ENCODE peak calls at places on chromosomes 6 and 20, in seven cellular contexts. F is psoas muscle; L is pancreas; K is Peyer's patch; A is Panc1; T is right cardiac atrium; H is CD8-positive, alpha-beta memory T cell. D is an unnamed sample. For H3K4me1, the result is how much of the 10 kb centered on the place peaks cover.

GRCh38 chr6:129844118-129844891 is 16.8 kb downstream of the TMEM244 start:
- DNase-seq in T (no peak), L (no peak), K (no peak), A (no peak), H (no peak), F (no peak), D (no peak)

GRCh38 chr6:155412335-155412734 is 43.3 kb downstream of the NOX3 start:
- DNase-seq in T (no peak), L (no peak), F (no peak), K (no peak), A (no peak), H (no peak), D (no peak)

GRCh38 chr6:2583459-2583858 is 167.3 kb downstream of the MYLK4 start:
- DNase-seq in F (no peak), H (no peak), A (no peak), L (no peak), T (no peak), K (no peak), D (no peak)

GRCh38 chr6:16324622-16325225 is 86.3 kb downstream of the GMPR start:
- DNase-seq in F (no peak), K (no peak), H (no peak), L (no peak), A (no peak), T (no peak), D (no peak)

GRCh38 chr6:31541059-31541657 is 645 bp downstream of the DDX39B start:
- DNase-seq in T (peak), L (peak), A (no peak), H (peak), F (no peak), K (peak), D (peak)

GRCh38 chr20:46967647-46968046 is 73.0 kb downstream of the EYA2 start:
- DNase-seq in F (no peak), T (no peak), H (no peak), A (no peak), L (no peak), K (no peak), D (no peak)

GRCh38 chr6:144411506-144412165 is 126.5 kb downstream of the UTRN start:
- DNase-seq in H (peak), K (no peak), L (no peak), A (no peak), F (no peak), T (no peak), D (no peak)

GRCh38 chr6:42572523-42572922 is 8.7 kb downstream of the UBR2 start:
- DNase-seq in H (peak), L (no peak), K (peak), T (no peak), A (no peak), F (no peak), D (no peak)

GRCh38 chr6:61947311-61947970 is 338.6 kb downstream of the KHDRBS2 start:
- DNase-seq in H (no peak), F (no peak), A (no peak), T (no peak), L (no peak), K (no peak), D (no peak)

GRCh38 chr6:108118359-108118724 is 43.8 kb upstream of the OSTM1 start:
- DNase-seq in K (no peak), L (no peak), F (no peak), A (no peak), H (no peak), T (no peak), D (no peak)

GRCh38 chr6:139452176-139452876 is 77.9 kb upstream of the CITED2 start:
- DNase-seq in T (no peak), K (no peak), H (no peak), F (no peak), A (no peak), L (no peak), D (no peak)

GRCh38 chr6:13331516-13332348 is 3.4 kb upstream of the TBC1D7 start:
- DNase-seq in H (peak), F (no peak), K (no peak), L (no peak), T (no peak), A (no peak), D (no peak)

GRCh38 chr20:39190666-39191570 is 228.8 kb downstream of the DHX35 start:
- DNase-seq in K (no peak), T (no peak), H (no peak), L (no peak), A (peak), F (no peak), D (no peak)

GRCh38 chr6:135115411-135116293 is 61.0 kb upstream of the HBS1L start:
- DNase-seq in A (no peak), H (no peak), F (no peak), K (no peak), L (no peak), T (no peak), D (no peak)

GRCh38 chr6:18360188-18360587 is 27.0 kb upstream of the RNF144B start:
- DNase-seq in F (no peak), K (no peak), H (no peak), L (no peak), T (no peak), A (no peak), D (no peak)

GRCh38 chr6:13234130-13234529 is 94.2 kb downstream of the TBC1D7 start:
- DNase-seq in L (no peak), F (no peak), T (no peak), K (no peak), H (no peak), A (no peak), D (no peak)

GRCh38 chr6:116405147-116405546 is 34.4 kb downstream of the DSE start:
- DNase-seq in K (peak), H (no peak), L (no peak), A (no peak), F (no peak), T (no peak), D (no peak)

GRCh38 chr6:151082079-151082478 is 157.7 kb upstream of the AKAP12 start:
- DNase-seq in H (no peak), L (no peak), F (no peak), T (no peak), A (no peak), K (no peak), D (no peak)

GRCh38 chr20:17910828-17911294 is 57.7 kb downstream of the SNX5 start:
- DNase-seq in T (peak), K (no peak), F (peak), A (no peak), L (peak), H (no peak), D (no peak)

GRCh38 chr6:15264902-15265761 is 19.3 kb downstream of the JARID2 start:
- DNase-seq in A (no peak), F (no peak), H (no peak), L (no peak), T (peak), K (no peak), D (no peak)

GRCh38 chr6:57242505-57242904 is 20.4 kb upstream of the RAB23 start:
- DNase-seq in H (no peak), K (no peak), A (peak), T (no peak), F (no peak), L (no peak), D (no peak)

GRCh38 chr6:53300656-53301551 is 47.8 kb downstream of the ELOVL5 start:
- DNase-seq in A (no peak), L (no peak), F (no peak), T (peak), H (peak), K (peak), D (peak)

GRCh38 chr20:13492001-13492480 is 146.7 kb downstream of the TASP1 start:
- DNase-seq in L (no peak), K (no peak), A (no peak), F (peak), T (peak), H (no peak), D (no peak)

GRCh38 chr20:61014486-61014885 is 237.6 kb upstream of the CDH4 start:
- DNase-seq in A (no peak), F (no peak), K (no peak), T (no peak), H (no peak), L (no peak), D (no peak)

GRCh38 chr20:16417001-16417400 is 156.2 kb downstream of the KIF16B start:
- DNase-seq in H (no peak), F (no peak), A (no peak), T (no peak), L (no peak), K (no peak), D (no peak)

GRCh38 chr20:17505664-17506517 is 25.3 kb downstream of the BFSP1 start:
- DNase-seq in F (no peak), K (no peak), A (no peak), L (no peak), T (peak), H (peak), D (peak)

GRCh38 chr6:25504661-25505060 is 147.4 kb upstream of the SCGN start:
- DNase-seq in K (no peak), A (no peak), L (no peak), F (no peak), H (no peak), T (no peak), D (no peak)

DNA sequence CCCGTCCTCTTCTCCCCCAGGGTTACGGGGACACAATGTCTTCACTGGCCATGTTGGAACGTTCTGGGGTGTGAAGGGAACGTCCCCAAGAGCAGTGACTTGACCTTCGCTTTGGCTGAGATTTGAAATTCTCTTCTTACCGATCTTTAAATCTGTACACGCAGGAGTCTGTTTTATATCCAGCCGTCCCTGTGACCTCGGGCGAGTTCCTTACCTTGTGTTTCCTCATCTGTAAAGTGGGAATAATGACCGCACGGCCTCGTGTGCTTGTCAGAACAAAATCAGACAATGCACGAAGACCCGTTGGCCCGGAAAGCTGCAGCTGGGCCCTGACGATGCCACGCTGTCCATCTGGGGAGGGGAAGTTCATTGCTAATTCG is 454.3 kb downstream of the PREX1 start:
- DNase-seq in K (no peak), A (no peak), L (no peak), H (no peak), F (no peak), T (no peak), D (no peak)
- H3K4me3 ChIP-seq in K (no peak), A (no peak), L (no peak), H (no peak), F (no peak), T (no peak), D (no peak)

GRCh38 chr20:32543570-32544259 is 41.4 kb downstream of the NOL4L start:
- DNase-seq in L (no peak), T (no peak), K (no peak), F (no peak), H (no peak), A (no peak), D (no peak)

GRCh38 chr20:32544260-32544722 is 40.8 kb downstream of the NOL4L start:
- DNase-seq in A (no peak), H (no peak), L (no peak), T (no peak), F (no peak), K (no peak), D (no peak)

GRCh38 chr20:32546918-32547752 is 38.0 kb downstream of the NOL4L start:
- DNase-seq in T (no peak), L (no peak), A (no peak), K (no peak), H (no peak), F (no peak), D (no peak)

GRCh38 chr20:32547753-32548034 is 37.4 kb downstream of the NOL4L start:
- DNase-seq in L (no peak), T (no peak), F (no peak), A (no peak), K (no peak), H (no peak), D (no peak)

DNA sequence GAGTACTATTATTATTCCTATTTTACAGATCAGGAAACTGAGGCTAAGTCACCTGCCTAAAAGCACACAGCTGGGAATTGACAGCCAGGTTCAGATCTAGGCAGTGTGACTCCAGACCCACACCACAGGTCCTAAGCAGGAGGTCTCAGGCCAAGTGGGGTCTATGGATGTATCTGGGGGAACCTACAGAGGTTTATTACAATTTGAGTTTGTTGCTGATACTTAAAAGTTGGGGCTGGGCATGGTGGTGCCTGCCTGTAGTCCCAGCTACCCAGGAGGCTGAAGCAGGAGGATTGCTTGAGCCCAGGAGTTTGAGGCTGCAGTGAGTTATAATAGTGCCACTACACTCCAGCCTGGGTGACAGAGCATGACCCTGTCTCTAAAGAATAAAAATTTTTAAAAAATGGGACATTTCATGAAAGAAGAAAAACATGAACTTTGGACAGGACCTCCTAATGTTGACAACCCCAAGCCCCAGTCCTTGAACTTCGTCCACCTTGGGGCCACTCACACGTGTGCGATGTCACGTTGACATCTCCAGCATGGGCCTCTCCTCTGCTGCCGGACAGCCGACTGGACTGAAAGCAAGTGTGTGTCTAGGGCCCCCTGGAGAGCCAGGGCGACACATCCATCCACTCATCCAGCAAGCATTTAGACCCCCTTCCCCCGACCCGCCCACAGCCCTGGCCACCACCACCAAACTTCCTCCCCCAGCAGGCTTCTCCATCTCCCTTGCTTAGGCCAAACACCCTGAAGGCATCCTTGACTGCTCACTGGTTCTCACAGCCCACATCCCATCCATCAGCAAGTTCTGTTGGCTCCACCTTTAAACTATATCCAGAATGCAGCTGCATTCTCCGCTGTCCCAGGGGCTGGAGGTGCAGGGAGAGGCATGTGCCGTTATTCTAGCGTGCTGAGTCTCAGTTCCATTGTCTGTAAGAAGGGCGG is 40.0 kb downstream of the NOL4L start:
- DNase-seq in A (no peak), F (no peak), L (no peak), K (no peak), H (no peak), T (no peak), D (no peak)
- H3K4me1 ChIP-seq in A (under half), F (under half), L (under half), K (under half), H (half or more), T (under half), D (half or more)

GRCh38 chr20:7976015-7976414 is 35.8 kb upstream of the HAO1 start:
- DNase-seq in A (no peak), K (no peak), L (no peak), H (no peak), F (no peak), T (no peak), D (no peak)
- H3K27ac ChIP-seq in A (no peak), K (no peak), L (no peak), H (no peak), F (no peak), T (no peak), D (no peak)

GRCh38 chr20:56933331-56933698 is 304.2 kb downstream of the TFAP2C start:
- DNase-seq in L (no peak), F (no peak), K (no peak), T (no peak), H (no peak), A (no peak), D (no peak)

GRCh38 chr20:56932575-56933330 is 303.6 kb downstream of the TFAP2C start:
- DNase-seq in F (no peak), L (no peak), K (no peak), A (no peak), T (no peak), H (no peak), D (no peak)

GRCh38 chr20:56926501-56926900 is 297.4 kb downstream of the TFAP2C start:
- DNase-seq in L (no peak), H (no peak), A (no peak), K (no peak), T (no peak), F (no peak), D (no peak)

GRCh38 chr20:56928007-56928406 is 298.9 kb downstream of the TFAP2C start:
- DNase-seq in K (no peak), F (no peak), L (no peak), H (no peak), A (no peak), T (no peak), D (no peak)

DNA sequence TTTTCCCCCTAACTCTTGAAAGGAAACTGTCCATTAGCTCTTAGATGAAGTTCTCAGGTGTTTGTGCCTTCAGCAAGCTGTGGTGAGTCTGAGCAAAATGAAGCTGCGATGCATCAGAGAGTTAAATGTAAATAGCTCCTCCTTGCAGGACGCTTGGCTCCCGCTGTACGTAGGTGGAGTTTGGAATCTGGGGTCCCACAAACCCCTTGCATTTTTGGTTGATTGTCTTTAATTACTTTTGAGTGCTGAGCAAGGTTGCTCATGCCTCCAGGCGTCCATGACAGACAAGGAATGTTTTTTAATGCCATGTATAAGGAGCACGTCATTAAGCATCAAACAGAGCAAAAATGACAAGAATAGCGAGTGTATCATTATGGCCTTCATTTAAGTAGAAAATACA is 300.5 kb downstream of the TFAP2C start:
- DNase-seq in L (no peak), F (no peak), H (no peak), A (no peak), T (no peak), K (no peak), D (no peak)
- H3K4me3 ChIP-seq in L (no peak), F (no peak), H (no peak), A (no peak), T (no peak), K (no peak), D (no peak)

DNA sequence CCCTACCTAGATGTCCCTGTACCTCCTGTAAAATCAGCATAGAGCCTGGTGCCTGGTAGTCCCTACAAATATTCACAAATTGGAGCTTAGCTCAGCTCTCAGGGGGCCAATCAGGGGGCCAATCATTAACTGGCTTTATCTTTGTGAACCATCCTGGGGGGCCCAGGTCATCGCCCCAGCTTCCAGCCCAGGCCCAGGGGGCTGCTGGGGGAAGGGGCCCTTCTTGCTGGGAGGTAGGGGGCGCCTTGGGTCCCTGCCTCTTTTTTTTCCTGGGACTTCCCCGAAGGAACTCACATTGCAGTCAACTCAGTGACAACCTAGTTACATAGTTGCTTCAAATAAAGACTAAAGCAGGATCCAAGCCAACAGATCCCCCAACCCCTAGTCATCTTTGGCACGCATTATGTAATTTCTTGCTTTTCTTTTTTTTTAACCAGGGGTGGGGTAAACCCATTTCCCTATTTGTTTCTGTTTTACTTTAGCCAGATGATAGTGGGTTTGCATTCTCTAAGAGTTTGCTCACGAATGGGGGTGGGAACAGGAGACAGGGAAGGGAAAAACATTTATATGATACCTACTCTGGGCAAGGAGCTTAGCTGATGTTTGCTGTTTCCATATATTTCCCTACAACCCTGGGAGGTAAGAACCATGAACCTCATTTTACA is 6.7 kb upstream of the VEGFA start:
- DNase-seq in A (no peak), F (no peak), L (no peak), T (no peak), H (no peak), K (no peak), D (no peak)
- H3K4me1 ChIP-seq in A (under half), F (under half), L (under half), T (under half), H (under half), K (under half), D (under half)

GRCh38 chr6:106677282-106677681 is 47.9 kb downstream of the QRSL1 start:
- DNase-seq in F (no peak), L (no peak), H (no peak), T (no peak), K (no peak), A (no peak), D (no peak)

GRCh38 chr6:106671651-106672050 is 42.3 kb downstream of the QRSL1 start:
- DNase-seq in L (no peak), T (no peak), K (no peak), F (no peak), H (no peak), A (no peak), D (no peak)

GRCh38 chr6:106670236-106670635 is 40.9 kb downstream of the QRSL1 start:
- DNase-seq in T (no peak), F (no peak), A (no peak), K (no peak), L (no peak), H (no peak), D (no peak)

DNA sequence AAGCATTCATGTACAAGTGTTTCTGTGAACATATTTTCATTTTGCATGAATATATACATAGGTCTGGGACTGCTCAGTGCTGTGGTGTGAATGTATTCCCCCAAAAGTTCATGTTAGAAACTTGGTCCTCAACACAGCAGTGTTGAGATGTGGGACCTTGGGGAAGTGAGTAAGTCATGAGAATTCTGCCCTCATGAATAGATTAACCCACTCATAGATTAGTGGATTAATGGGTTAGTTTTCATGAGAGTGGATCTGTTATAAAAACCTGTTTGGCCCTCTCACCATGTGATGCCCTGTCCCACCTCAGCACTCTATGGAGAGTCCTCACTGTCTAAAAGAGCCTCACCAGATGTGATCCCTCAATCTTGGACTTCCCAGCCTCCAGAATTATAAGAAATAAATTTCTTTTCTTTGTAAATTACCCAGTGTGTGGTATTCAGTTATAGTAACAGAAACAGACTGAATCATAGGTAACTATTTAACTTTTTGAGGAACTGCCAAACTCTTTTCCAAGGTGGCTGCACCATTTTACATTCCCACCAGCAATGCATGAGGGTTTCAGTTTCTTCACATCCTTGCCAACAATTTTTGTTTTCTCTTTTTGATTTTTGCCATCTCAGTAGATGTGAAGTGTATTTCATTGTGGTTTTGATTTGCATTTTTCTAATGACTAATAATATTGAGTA is 45.3 kb downstream of the QRSL1 start:
- DNase-seq in H (no peak), A (no peak), F (no peak), L (no peak), T (no peak), K (no peak), D (no peak)
- H3K27ac ChIP-seq in H (no peak), A (no peak), F (no peak), L (no peak), T (no peak), K (no peak), D (no peak)